ENCODE peak calls at places on chromosomes 11 and 22, in six cellular contexts. Y is HCT116, O is kidney, X is mammary epithelial cell, W is GM23248, Q is neuronal stem cell. P is an unnamed sample.

GRCh38 chr11:55658031-55658573 is 3.9 kb upstream of the OR4C6 start:
- DNase-seq in Y (no peak), O (no peak), X (no peak), W (no peak), Q (no peak), P (no peak)

GRCh38 chr11:117818036-117818858 is 6.3 kb downstream of the FXYD2 start:
- DNase-seq in Y (no peak), O (peak), X (peak), W (no peak), Q (no peak), P (no peak)

GRCh38 chr11:9972917-9973504 is 309.1 kb downstream of the SWAP70 start:
- DNase-seq in Y (peak), O (no peak), X (peak), W (peak), Q (peak), P (peak)

GRCh38 chr11:120197254-120197891 is 13.5 kb upstream of the OAF start:
- DNase-seq in Y (no peak), O (peak), X (no peak), W (peak), Q (no peak), P (no peak)

GRCh38 chr22:27613099-27614089 is 188.2 kb downstream of the MN1 start:
- DNase-seq in Y (no peak), O (no peak), X (no peak), W (peak), Q (no peak), P (no peak)

GRCh38 chr11:135027461-135027860 is 615.4 kb upstream of the B3GAT1 start:
- DNase-seq in Y (no peak), O (no peak), X (peak), W (peak), Q (peak), P (peak)

GRCh38 chr22:19622061-19622441 is 92.3 kb upstream of the SEPTIN5 start:
- DNase-seq in Y (no peak), O (peak), X (no peak), W (no peak), Q (no peak), P (peak)

GRCh38 chr22:42792909-42793847 is 63.9 kb downstream of the ARFGAP3 start:
- DNase-seq in Y (no peak), O (no peak), X (no peak), W (no peak), Q (no peak), P (no peak)

GRCh38 chr11:31236052-31236652 is 133.4 kb downstream of the DCDC1 start:
- DNase-seq in Y (peak), O (no peak), X (peak), W (peak), Q (no peak), P (peak)

GRCh38 chr11:62012451-62013265 is 45.2 kb upstream of the FTH1 start:
- DNase-seq in Y (no peak), O (peak), X (peak), W (peak), Q (no peak), P (no peak)

GRCh38 chr22:23305922-23306374 is 125.6 kb downstream of the BCR start:
- DNase-seq in Y (no peak), O (peak), X (no peak), W (peak), Q (no peak), P (peak)

GRCh38 chr11:35654711-35655110 is 7.9 kb upstream of the TRIM44 start:
- DNase-seq in Y (no peak), O (no peak), X (no peak), W (no peak), Q (peak), P (no peak)

GRCh38 chr11:27699242-27699925 is 871 bp downstream of the BDNF start:
- DNase-seq in Y (no peak), O (no peak), X (no peak), W (peak), Q (no peak), P (peak)

GRCh38 chr22:27105142-27106025 is 448.0 kb downstream of the MIAT start:
- DNase-seq in Y (no peak), O (no peak), X (no peak), W (peak), Q (no peak), P (no peak)

GRCh38 chr11:36156486-36157150 is 132.6 kb downstream of the COMMD9 start:
- DNase-seq in Y (no peak), O (no peak), X (no peak), W (peak), Q (no peak), P (no peak)

GRCh38 chr22:37484115-37485005 is 1.8 kb downstream of the MFNG start:
- DNase-seq in Y (no peak), O (peak), X (no peak), W (no peak), Q (no peak), P (peak)
- H3K9ac ChIP-seq in Y (peak), O (no peak), X (no peak), W (no peak), Q (peak), P (peak)

DNA sequence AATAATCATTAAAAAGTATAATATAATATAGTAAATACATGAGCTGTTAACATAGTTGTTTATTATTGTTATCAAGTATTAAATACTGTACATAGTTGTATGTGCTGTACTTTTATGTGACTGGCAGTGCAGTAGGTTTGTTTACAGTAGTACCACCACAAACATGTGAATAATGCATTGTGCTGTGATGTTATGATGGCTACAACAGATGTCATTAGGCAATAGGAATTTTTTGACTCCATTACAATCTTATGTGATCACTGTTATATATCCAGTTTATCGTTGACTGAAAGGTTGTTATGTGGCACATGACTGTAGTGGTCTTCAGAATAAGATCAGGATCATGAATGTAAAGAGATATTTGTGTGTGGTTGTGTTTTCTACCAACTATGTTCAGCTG is 577.8 kb downstream of the JRKL start:
- DNase-seq in Y (no peak), O (no peak), X (no peak), W (no peak), Q (no peak), P (no peak)
- H3K9ac ChIP-seq in Y (no peak), O (no peak), X (no peak), W (no peak), Q (no peak), P (no peak)

GRCh38 chr22:45263790-45264269 is 20.9 kb upstream of the UPK3A start:
- DNase-seq in Y (peak), O (peak), X (peak), W (peak), Q (no peak), P (peak)
- H3K9ac ChIP-seq in Y (peak), O (no peak), X (no peak), W (peak), Q (no peak), P (peak)

GRCh38 chr22:43993072-43993760 is 30.9 kb upstream of the PARVB start:
- DNase-seq in Y (peak), O (no peak), X (peak), W (peak), Q (peak), P (peak)
- H3K9ac ChIP-seq in Y (no peak), O (no peak), X (no peak), W (no peak), Q (no peak), P (no peak)

GRCh38 chr11:69093106-69093505 is 44.4 kb downstream of the TPCN2 start:
- DNase-seq in Y (no peak), O (no peak), X (no peak), W (no peak), Q (no peak), P (no peak)
- H3K9ac ChIP-seq in Y (no peak), O (no peak), X (no peak), W (no peak), Q (no peak), P (no peak)

GRCh38 chr11:43920598-43921419 is 21.6 kb upstream of the C11orf96 start:
- DNase-seq in Y (peak), O (no peak), X (peak), W (peak), Q (no peak), P (no peak)

GRCh38 chr11:43917851-43918250 is 24.6 kb upstream of the C11orf96 start:
- DNase-seq in Y (no peak), O (no peak), X (no peak), W (no peak), Q (no peak), P (no peak)

GRCh38 chr11:43921561-43922294 is 20.7 kb upstream of the C11orf96 start:
- DNase-seq in Y (no peak), O (no peak), X (no peak), W (no peak), Q (no peak), P (no peak)

GRCh38 chr11:43918662-43919061 is 23.8 kb upstream of the C11orf96 start:
- DNase-seq in Y (no peak), O (no peak), X (no peak), W (no peak), Q (no peak), P (no peak)

GRCh38 chr11:43919852-43920597 is 22.4 kb upstream of the C11orf96 start:
- DNase-seq in Y (no peak), O (no peak), X (no peak), W (no peak), Q (no peak), P (no peak)
- H3K9ac ChIP-seq in Y (no peak), O (no peak), X (peak), W (peak), Q (no peak), P (no peak)

P was measured in Karpas-422.